ENCODE peak calls at places on chromosome 9, in seven cellular contexts. A is left ventricle myocardium inferior, J is fibroblast of villous mesenchyme, S is astrocyte of the spinal cord, O is A549, M is cardiac muscle cell, B is uterus. Z is an unnamed sample.

GRCh38 chr9:14351206-14351605 is 37.3 kb upstream of the NFIB start:
- DNase-seq in B (no peak), O (no peak), A (peak), M (no peak), S (no peak), J (no peak), Z (peak)

GRCh38 chr9:34333836-34334235 is 4.5 kb downstream of the NUDT2 start:
- DNase-seq in A (no peak), J (no peak), M (no peak), B (no peak), S (no peak), O (no peak), Z (no peak)

GRCh38 chr9:20209421-20210340 is 412.6 kb downstream of the MLLT3 start:
- DNase-seq in A (no peak), O (no peak), S (no peak), B (no peak), M (peak), J (no peak), Z (no peak)

GRCh38 chr9:138037140-138037539 is 159.6 kb downstream of the CACNA1B start:
- DNase-seq in A (no peak), J (no peak), B (no peak), M (no peak), O (no peak), S (no peak), Z (no peak)

GRCh38 chr9:91089405-91090131 is 272.1 kb downstream of the AUH start:
- DNase-seq in J (peak), M (peak), B (no peak), O (peak), S (peak), A (no peak), Z (peak)

GRCh38 chr9:25350011-25350410 is 328.2 kb downstream of the TUSC1 start:
- DNase-seq in S (no peak), M (no peak), J (no peak), A (no peak), O (peak), B (no peak), Z (no peak)

GRCh38 chr9:78074385-78075291 is 43.0 kb upstream of the GNAQ start:
- DNase-seq in A (no peak), S (no peak), M (no peak), J (no peak), O (no peak), B (no peak), Z (no peak)

GRCh38 chr9:96025995-96026572 is 150.6 kb downstream of the ERCC6L2 start:
- DNase-seq in B (no peak), J (no peak), A (no peak), S (no peak), M (peak), O (no peak), Z (no peak)

GRCh38 chr9:131273791-131274673 is 2.3 kb downstream of the FAM78A start:
- DNase-seq in A (no peak), M (no peak), S (no peak), J (no peak), B (no peak), O (no peak), Z (no peak)

GRCh38 chr9:23821400-23822181 is 4.4 kb downstream of the ELAVL2 start:
- DNase-seq in S (peak), O (no peak), J (no peak), B (no peak), M (peak), A (no peak), Z (no peak)

GRCh38 chr9:100277166-100277979 is 75.4 kb downstream of the TEX10 start:
- DNase-seq in O (no peak), M (no peak), A (no peak), B (no peak), S (peak), J (peak), Z (peak)

GRCh38 chr9:4667681-4668080 is 1.4 kb upstream of the SPATA6L start:
- DNase-seq in J (no peak), S (no peak), A (no peak), O (no peak), B (no peak), M (no peak), Z (no peak)

GRCh38 chr9:121736964-121737462 is 85.6 kb downstream of the DAB2IP start:
- DNase-seq in S (no peak), O (peak), J (no peak), A (peak), B (peak), M (no peak), Z (no peak)

GRCh38 chr9:116901260-116901659 is 214.2 kb downstream of the TRIM32 start:
- DNase-seq in M (no peak), B (no peak), S (no peak), O (no peak), A (no peak), J (no peak), Z (no peak)

GRCh38 chr9:132588501-132589147 is 6.2 kb downstream of the BARHL1 start:
- DNase-seq in O (no peak), M (no peak), B (no peak), A (no peak), J (no peak), S (no peak), Z (no peak)

GRCh38 chr9:95053611-95054440 is 263.7 kb downstream of the FANCC start:
- DNase-seq in O (no peak), B (no peak), A (no peak), S (no peak), J (peak), M (no peak), Z (peak)

GRCh38 chr9:90975666-90976538 is 174.3 kb downstream of the SYK start:
- DNase-seq in A (no peak), B (no peak), M (no peak), J (no peak), O (no peak), S (no peak), Z (no peak)

GRCh38 chr9:77013932-77014596 is 5.4 kb upstream of the FOXB2 start:
- DNase-seq in J (no peak), O (no peak), B (no peak), S (no peak), A (no peak), M (no peak), Z (no peak)

GRCh38 chr9:98020471-98021145 is 35.9 kb upstream of the NANS start:
- DNase-seq in B (no peak), M (no peak), S (no peak), A (no peak), J (no peak), O (no peak), Z (no peak)

DNA sequence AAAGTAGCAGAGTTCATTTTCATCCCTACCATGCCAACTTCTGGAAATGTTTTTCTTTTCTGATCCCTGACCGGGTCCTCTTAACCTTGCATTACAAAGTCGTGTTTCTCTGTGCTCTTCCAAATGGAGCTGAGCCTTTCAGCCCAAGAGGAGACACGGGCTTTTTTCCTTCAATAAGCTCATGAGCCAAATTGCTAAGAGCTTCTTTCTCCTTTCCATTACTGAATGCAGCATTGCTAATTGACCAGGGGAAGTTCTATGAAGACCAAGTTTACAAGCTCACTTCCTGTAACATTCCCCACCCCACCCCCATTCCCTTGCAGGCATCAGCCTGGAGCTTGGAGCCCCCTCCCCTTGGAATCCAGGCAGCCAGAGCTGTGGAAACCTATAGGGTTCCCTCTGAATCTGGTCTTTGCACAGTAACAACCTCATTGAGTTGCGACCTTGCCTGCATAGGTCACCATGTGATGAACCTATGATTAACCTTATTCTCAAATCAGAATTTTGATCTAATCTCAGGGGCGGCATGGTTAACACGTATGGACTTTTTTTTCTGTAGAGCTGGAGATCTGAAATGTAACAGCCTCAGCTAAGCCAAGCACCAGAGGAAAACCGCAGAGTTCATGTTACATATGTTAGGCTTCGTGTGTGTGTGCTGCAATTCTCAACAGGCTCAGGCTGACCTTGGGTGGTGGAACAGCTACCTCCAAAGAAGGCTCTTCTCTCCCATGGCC is 395.7 kb upstream of the ZNF462 start:
- DNase-seq in S (no peak), B (no peak), O (no peak), M (peak), A (no peak), J (no peak), Z (no peak)
- H3K4me3 ChIP-seq in S (no peak), B (no peak), O (no peak), M (no peak), A (no peak), J (no peak), Z (no peak)

GRCh38 chr9:21996858-21997257 is 2.3 kb downstream of the CDKN2B-AS1 start:
- DNase-seq in A (no peak), M (no peak), J (no peak), O (no peak), S (no peak), B (no peak), Z (no peak)

GRCh38 chr9:21995652-21996275 is 1.2 kb downstream of the CDKN2B-AS1 start:
- DNase-seq in B (peak), O (no peak), A (peak), S (peak), J (peak), M (peak), Z (no peak)

GRCh38 chr9:21994996-21995651 is 533 bp downstream of the CDKN2B-AS1 start:
- DNase-seq in M (peak), O (no peak), B (peak), A (peak), S (peak), J (peak), Z (peak)

GRCh38 chr9:21997480-21997879 is 2.9 kb downstream of the CDKN2B-AS1 start:
- DNase-seq in J (no peak), A (no peak), S (no peak), M (no peak), B (no peak), O (no peak), Z (no peak)

DNA sequence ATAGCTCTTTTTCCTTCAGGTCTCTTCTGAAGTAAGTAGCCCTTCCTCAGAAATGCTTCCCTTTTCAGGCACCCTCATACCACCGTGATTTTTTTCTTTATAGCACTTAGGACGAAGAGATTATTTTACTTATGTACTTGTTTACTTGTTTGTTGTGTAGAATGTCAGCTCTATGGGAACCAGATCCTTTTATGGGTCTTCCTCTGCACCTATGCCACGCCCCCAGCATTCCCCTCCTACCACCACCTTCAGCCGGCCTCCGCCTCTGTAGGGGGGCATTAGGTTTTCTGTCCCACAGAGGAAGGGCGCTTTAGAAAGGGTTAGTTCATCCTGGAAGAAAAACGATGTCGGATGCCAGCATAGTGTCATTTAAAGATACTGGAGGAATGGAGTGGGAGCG is 1.8 kb downstream of the CDKN2B-AS1 start:
- DNase-seq in A (no peak), O (no peak), S (no peak), B (no peak), M (no peak), J (no peak), Z (no peak)
- H3K4me3 ChIP-seq in A (no peak), O (no peak), S (peak), B (no peak), M (no peak), J (no peak), Z (peak)

GRCh38 chr9:125822160-125822559 is 75.0 kb downstream of the PBX3 start:
- DNase-seq in B (no peak), O (no peak), S (no peak), J (no peak), M (no peak), A (no peak), Z (peak)

GRCh38 chr9:125816321-125816720 is 69.1 kb downstream of the PBX3 start:
- DNase-seq in S (no peak), O (no peak), J (no peak), M (no peak), A (no peak), B (no peak), Z (no peak)

GRCh38 chr9:125822902-125823301 is 75.7 kb downstream of the PBX3 start:
- DNase-seq in O (no peak), M (no peak), J (no peak), B (no peak), S (no peak), A (no peak), Z (no peak)

GRCh38 chr9:125821078-125821477 is 73.9 kb downstream of the PBX3 start:
- DNase-seq in M (no peak), J (no peak), S (no peak), B (no peak), O (no peak), A (no peak), Z (no peak)

DNA sequence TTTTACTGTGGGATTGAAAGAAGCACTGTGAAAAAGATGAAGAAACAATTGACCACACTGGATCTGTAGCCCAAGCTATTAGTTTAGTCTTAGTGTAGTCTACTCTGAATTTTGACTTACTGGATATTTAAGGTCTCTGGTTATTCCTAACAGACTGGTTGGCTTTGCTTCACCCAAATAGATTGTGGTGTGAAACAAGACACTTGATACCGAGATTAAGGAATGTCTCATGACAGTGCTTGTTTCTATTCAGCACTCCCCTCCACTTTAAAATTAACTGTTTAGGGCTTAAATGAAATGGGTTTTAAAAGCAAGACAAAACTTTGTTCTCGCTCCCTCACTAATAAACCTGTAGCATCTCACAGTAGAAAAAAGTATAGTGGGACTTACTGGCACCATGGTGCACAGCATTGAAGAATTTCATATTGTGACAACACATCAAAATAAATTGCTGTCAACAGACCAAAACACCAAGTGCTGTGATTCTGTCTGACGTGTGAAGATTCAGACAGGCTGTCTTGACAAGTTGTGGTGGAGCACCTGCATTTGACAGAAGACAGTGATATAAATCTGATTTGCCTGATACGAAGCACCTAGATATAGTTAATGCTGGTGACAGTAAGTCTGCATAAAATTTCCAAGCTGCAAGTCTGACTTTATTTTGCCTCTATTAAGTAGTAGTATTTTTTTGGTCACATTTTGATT is 73.1 kb downstream of the PBX3 start:
- DNase-seq in S (no peak), J (no peak), B (no peak), O (no peak), A (no peak), M (peak), Z (peak)
- H3K4me3 ChIP-seq in S (no peak), J (no peak), B (no peak), O (no peak), A (peak), M (no peak), Z (no peak)

GRCh38 chr9:110249639-110250038 is 6.7 kb downstream of the TXN start:
- DNase-seq in J (no peak), M (no peak), O (peak), A (no peak), B (no peak), S (no peak), Z (no peak)
- H3K4me3 ChIP-seq in J (no peak), M (no peak), O (no peak), A (no peak), B (no peak), S (no peak), Z (no peak)

DNA sequence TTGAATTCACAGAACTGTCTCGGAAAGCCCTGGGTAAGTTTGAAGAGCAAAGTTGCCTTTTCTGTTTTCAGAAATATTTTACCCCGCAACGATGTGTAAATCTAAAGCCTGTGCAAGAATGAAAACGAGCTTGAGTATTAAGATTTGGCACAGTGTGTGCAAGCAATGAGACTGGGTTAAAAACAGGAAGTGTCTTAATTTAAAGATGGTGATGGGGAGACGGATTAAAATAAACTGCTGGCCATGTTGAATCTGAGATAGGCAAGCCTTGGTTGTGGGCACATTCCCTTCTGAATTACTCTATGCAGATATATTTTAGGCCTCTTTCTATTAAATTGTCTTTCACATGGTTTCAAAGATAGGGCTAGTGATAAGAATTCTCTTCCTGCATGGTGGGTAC is 294.2 kb upstream of the DMRT1 start:
- DNase-seq in J (no peak), M (no peak), A (no peak), S (no peak), B (no peak), O (no peak), Z (no peak)
- H3K4me3 ChIP-seq in J (no peak), M (peak), A (peak), S (no peak), B (no peak), O (no peak), Z (no peak)

GRCh38 chr9:19030899-19031298 is 2.1 kb downstream of the SAXO1 start:
- DNase-seq in O (no peak), M (no peak), J (no peak), B (no peak), S (no peak), A (no peak), Z (no peak)
- H3K4me3 ChIP-seq in O (no peak), M (no peak), J (no peak), B (no peak), S (no peak), A (no peak), Z (no peak)

DNA sequence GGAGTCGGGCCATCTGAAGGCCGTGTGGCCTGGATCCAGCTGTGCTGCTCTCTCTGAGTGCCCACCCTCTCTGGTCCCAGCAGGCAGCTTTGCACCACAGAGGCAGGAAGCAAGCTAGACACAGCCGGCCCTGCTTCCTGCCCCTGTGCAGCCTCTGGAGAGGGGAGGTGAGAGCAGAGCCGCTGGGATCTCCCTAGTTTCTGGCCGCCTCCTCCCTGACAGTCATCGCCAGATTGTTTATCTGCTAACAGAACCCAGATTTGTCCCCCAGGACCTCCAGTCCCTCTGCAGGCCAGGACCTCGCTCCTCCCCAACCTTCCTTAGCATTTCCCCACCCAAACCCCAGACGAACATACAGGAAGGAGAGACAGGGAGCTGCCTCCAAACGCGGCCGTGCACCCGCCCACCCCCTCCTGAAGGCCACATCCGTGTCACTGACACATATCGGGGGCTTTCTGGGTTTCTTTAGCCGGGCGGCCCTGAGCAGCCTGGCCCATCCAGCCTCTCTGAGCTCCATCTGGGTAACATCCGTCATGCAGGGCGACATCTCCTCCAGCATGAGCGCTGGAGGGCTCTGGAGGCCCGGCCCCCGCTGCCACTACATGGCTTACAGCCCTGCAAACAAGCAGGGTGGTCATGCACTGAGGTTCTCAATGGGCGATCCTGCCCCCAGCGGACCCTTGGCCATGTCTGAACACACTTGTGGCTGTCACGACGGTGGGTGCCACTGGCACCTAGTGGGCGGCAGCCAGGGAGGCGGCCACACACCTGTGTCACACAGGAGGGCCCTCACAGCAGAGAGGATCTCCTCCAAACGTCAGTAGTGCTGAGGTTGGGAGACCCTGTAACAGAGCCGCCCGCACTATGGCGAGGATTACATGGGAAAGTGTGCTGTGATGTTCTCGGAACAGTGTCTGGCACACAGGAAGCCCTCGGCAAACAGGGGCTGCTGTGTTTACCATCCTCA is 47.6 kb downstream of the DBH start:
- DNase-seq in S (no peak), A (peak), O (no peak), M (peak), J (peak), B (peak), Z (no peak)
- H3K4me3 ChIP-seq in S (no peak), A (peak), O (no peak), M (no peak), J (no peak), B (no peak), Z (no peak)

GRCh38 chr9:38687389-38687842 is 32.5 kb downstream of the FAM240B start:
- DNase-seq in A (peak), B (peak), S (peak), O (peak), M (no peak), J (peak), Z (no peak)

GRCh38 chr9:38689678-38690077 is 30.3 kb downstream of the FAM240B start:
- DNase-seq in S (peak), B (peak), O (peak), A (no peak), J (peak), M (no peak), Z (peak)

GRCh38 chr9:38686923-38687322 is 33.0 kb downstream of the FAM240B start:
- DNase-seq in M (no peak), O (no peak), A (no peak), B (no peak), J (no peak), S (peak), Z (no peak)

GRCh38 chr9:38685535-38685934 is 34.4 kb downstream of the FAM240B start:
- DNase-seq in O (no peak), A (no peak), S (no peak), B (no peak), M (no peak), J (no peak), Z (no peak)

GRCh38 chr9:38687992-38688391 is 31.9 kb downstream of the FAM240B start:
- DNase-seq in S (no peak), A (no peak), M (no peak), O (no peak), B (no peak), J (no peak), Z (no peak)
- H3K4me3 ChIP-seq in S (no peak), A (peak), M (no peak), O (peak), B (no peak), J (no peak), Z (no peak)

Z was measured in fibroblast of the aortic adventitia.